ENCODE peak calls at places on chromosomes 13 and 19, in nine cellular contexts. E is activated naive CD4-positive, alpha-beta T cell treated with anti-CD3 and anti-CD28 coated beads, Interleukin-2, amount 50 U/mL, for 16 hours; M is HT-29; P is GM18507; O is stimulated activated CD8-positive, alpha-beta memory T cell treated with anti-CD3 and anti-CD28 coated beads, Interleukin-7, amount 100 ng/mL, for 1 hour; C is fibroblast of the conjunctiva; A is caudate nucleus; N is cardiac muscle cell; R is amniotic epithelial cell. V is an unnamed sample.

GRCh38 chr13:48571121-48571901 is 38.4 kb upstream of the RCBTB2 start:
- DNase-seq in P (no peak), M (no peak), R (peak), N (peak), C (peak), A (no peak), O (no peak), E (no peak), V (no peak)

GRCh38 chr13:97175041-97175440 is 47.1 kb upstream of the MBNL2 start:
- DNase-seq in N (no peak), P (no peak), A (no peak), C (no peak), E (no peak), O (no peak), M (no peak), R (no peak), V (no peak)

GRCh38 chr19:29926801-29927200 is 15.2 kb upstream of the URI1 start:
- DNase-seq in O (no peak), N (no peak), E (no peak), M (no peak), A (no peak), P (no peak), R (no peak), C (no peak), V (no peak)

GRCh38 chr13:35157143-35157755 is 215.2 kb downstream of the NBEA start:
- DNase-seq in R (peak), M (peak), N (peak), P (no peak), E (no peak), O (no peak), A (no peak), C (peak), V (peak)

GRCh38 chr19:38849746-38850230 is at the start of gene HNRNPL:
- DNase-seq in C (no peak), M (no peak), E (peak), A (peak), P (peak), O (peak), N (no peak), R (no peak), V (no peak)

GRCh38 chr13:102198418-102199322 is 203.2 kb downstream of the FGF14 start:
- DNase-seq in N (peak), P (no peak), A (no peak), O (no peak), M (no peak), C (no peak), R (peak), E (no peak), V (no peak)

GRCh38 chr19:57473646-57474045 is 3.7 kb downstream of the ZNF772 start:
- DNase-seq in P (no peak), E (no peak), N (peak), C (no peak), A (no peak), R (peak), O (no peak), M (no peak), V (no peak)

GRCh38 chr19:17762505-17763229 is 11.4 kb downstream of the FCHO1 start:
- DNase-seq in E (no peak), M (peak), R (peak), P (no peak), N (peak), C (no peak), O (no peak), A (no peak), V (peak)

GRCh38 chr19:58047672-58048071 is 11.4 kb upstream of the ZNF135 start:
- DNase-seq in A (no peak), N (no peak), P (no peak), C (no peak), O (no peak), E (no peak), M (no peak), R (no peak), V (no peak)

GRCh38 chr13:23868521-23868920 is 20.7 kb downstream of the MIPEP start:
- DNase-seq in E (no peak), C (no peak), P (no peak), O (no peak), A (no peak), R (peak), N (peak), M (no peak), V (no peak)

GRCh38 chr13:60261432-60262351 is 98.0 kb upstream of the DIAPH3 start:
- DNase-seq in O (no peak), N (no peak), C (no peak), A (no peak), R (no peak), E (no peak), P (no peak), M (no peak), V (no peak)

GRCh38 chr13:50651916-50652315 is 191.6 kb downstream of the DLEU7 start:
- DNase-seq in A (no peak), P (no peak), M (no peak), C (no peak), N (no peak), E (no peak), R (no peak), O (no peak), V (no peak)

GRCh38 chr13:66212511-66212910 is 1017.6 kb downstream of the PCDH9 start:
- DNase-seq in R (no peak), A (no peak), E (no peak), P (no peak), O (no peak), C (no peak), M (no peak), N (no peak), V (no peak)

GRCh38 chr13:98142427-98143156 is at the start of gene FARP1:
- DNase-seq in N (peak), R (peak), M (peak), E (peak), C (peak), O (no peak), P (no peak), A (peak), V (peak)

GRCh38 chr13:41917641-41918040 is 43.3 kb downstream of the VWA8 start:
- DNase-seq in M (no peak), N (peak), R (peak), E (no peak), C (peak), O (no peak), P (no peak), A (no peak), V (no peak)

GRCh38 chr19:6230991-6231448 is 48.8 kb downstream of the MLLT1 start:
- DNase-seq in A (no peak), E (no peak), R (no peak), O (no peak), M (no peak), P (no peak), C (no peak), N (no peak), V (no peak)

GRCh38 chr13:106797081-106797640 is 229.2 kb upstream of the ARGLU1 start:
- DNase-seq in M (no peak), E (no peak), O (no peak), A (no peak), R (no peak), P (no peak), C (no peak), N (no peak), V (no peak)

GRCh38 chr13:33548065-33548464 is 262.5 kb upstream of the STARD13 start:
- DNase-seq in N (no peak), O (no peak), C (no peak), R (no peak), A (no peak), E (no peak), P (no peak), M (no peak), V (no peak)

GRCh38 chr13:32023096-32023495 is 8.5 kb upstream of the FRY start:
- DNase-seq in P (no peak), N (no peak), R (no peak), E (no peak), M (peak), C (no peak), O (no peak), A (no peak), V (no peak)

GRCh38 chr13:35856084-35856483 is 275.1 kb downstream of the DCLK1 start:
- DNase-seq in R (no peak), N (no peak), E (no peak), O (no peak), P (no peak), M (no peak), A (no peak), C (no peak), V (no peak)

GRCh38 chr19:46192990-46193650 is 36.4 kb upstream of the IGFL1 start:
- DNase-seq in C (no peak), M (peak), R (peak), N (peak), E (no peak), O (no peak), P (no peak), A (no peak), V (no peak)

GRCh38 chr13:99297330-99297729 is 9.9 kb downstream of the GPR183 start:
- DNase-seq in E (no peak), P (no peak), O (no peak), N (no peak), R (no peak), A (no peak), M (no peak), C (no peak), V (no peak)

GRCh38 chr13:67772807-67773453 is 542.8 kb upstream of the PCDH9 start:
- DNase-seq in M (no peak), P (no peak), E (no peak), O (no peak), C (no peak), A (no peak), N (no peak), R (no peak), V (no peak)

GRCh38 chr19:13036366-13036976 is 41.2 kb downstream of the NFIX start:
- DNase-seq in M (peak), P (no peak), E (no peak), N (peak), O (no peak), C (no peak), A (no peak), R (no peak), V (no peak)

GRCh38 chr13:99033814-99034213 is 56.0 kb upstream of the DOCK9 start:
- DNase-seq in P (no peak), R (peak), O (no peak), M (peak), A (no peak), N (peak), E (no peak), C (peak), V (no peak)

GRCh38 chr19:33435706-33436359 is 62.3 kb downstream of the CEBPG start:
- DNase-seq in O (no peak), N (no peak), E (no peak), A (no peak), C (no peak), P (no peak), R (no peak), M (no peak), V (peak)

GRCh38 chr19:44754743-44755066 is 6.2 kb downstream of the BCL3 start:
- DNase-seq in M (no peak), C (no peak), E (no peak), R (no peak), A (no peak), P (no peak), O (no peak), N (no peak), V (no peak)

GRCh38 chr13:97165527-97166425 is 56.4 kb upstream of the MBNL2 start:
- DNase-seq in M (peak), R (no peak), A (no peak), E (no peak), N (no peak), O (no peak), C (no peak), P (no peak), V (no peak)

GRCh38 chr13:30869491-30869890 is 36.6 kb upstream of the MEDAG start:
- DNase-seq in M (peak), A (no peak), C (no peak), P (no peak), O (no peak), N (peak), E (no peak), R (peak), V (no peak)

GRCh38 chr13:42420304-42420703 is 148.4 kb downstream of the AKAP11 start:
- DNase-seq in R (no peak), M (no peak), A (no peak), O (no peak), E (peak), P (no peak), N (no peak), C (no peak), V (no peak)

V was measured in retina.